ENCODE peak calls at places on chromosomes 7 and 10, in four cellular contexts. W is pancreas, E is Caco-2, A is spleen. V is an unnamed sample. For H3K4me1, the result is how much of the 10 kb centered on the place peaks cover.

GRCh38 chr10:77157248-77158019 is 480.2 kb downstream of the KCNMA1 start:
- DNase-seq in W (no peak), E (no peak), A (no peak), V (no peak)

GRCh38 chr7:129877146-129877792 is 75.5 kb downstream of the UBE2H start:
- DNase-seq in A (no peak), W (no peak), E (no peak), V (peak)

GRCh38 chr7:96287168-96287567 is 34.7 kb downstream of the SLC25A13 start:
- DNase-seq in W (no peak), E (no peak), A (no peak), V (no peak)

GRCh38 chr7:34354906-34355305 is 303.1 kb upstream of the NPSR1 start:
- DNase-seq in A (no peak), E (no peak), W (no peak), V (no peak)

GRCh38 chr7:156015237-156016020 is 203.2 kb upstream of the SHH start:
- DNase-seq in E (no peak), W (no peak), A (no peak), V (no peak)

GRCh38 chr10:70518695-70519094 is 40.1 kb downstream of the PALD1 start:
- DNase-seq in A (no peak), E (no peak), W (no peak), V (no peak)

GRCh38 chr7:112821345-112821744 is 31.2 kb upstream of the TMEM168 start:
- DNase-seq in W (no peak), E (no peak), A (no peak), V (no peak)

GRCh38 chr7:111006040-111006439 is 84.9 kb upstream of the LRRN3 start:
- DNase-seq in E (no peak), A (no peak), W (no peak), V (no peak)

GRCh38 chr7:47217570-47218360 is 364.1 kb downstream of the TNS3 start:
- DNase-seq in W (no peak), E (no peak), A (no peak), V (no peak)

GRCh38 chr7:94975316-94975715 is 67.9 kb downstream of the PPP1R9A start:
- DNase-seq in W (no peak), A (no peak), E (no peak), V (no peak)

GRCh38 chr10:62083413-62083794 is 181.9 kb downstream of the ARID5B start:
- DNase-seq in E (no peak), W (no peak), A (no peak), V (no peak)

GRCh38 chr7:11667810-11668185 is 164.2 kb downstream of the THSD7A start:
- DNase-seq in W (no peak), A (no peak), E (no peak), V (no peak)

GRCh38 chr10:29131952-29132820 is 156.7 kb upstream of the LYZL1 start:
- DNase-seq in E (no peak), W (no peak), A (no peak), V (no peak)

GRCh38 chr10:29751686-29752085 is 116.9 kb upstream of the SVIL start:
- DNase-seq in W (no peak), A (no peak), E (no peak), V (no peak)

GRCh38 chr10:71126432-71126831 is 85.9 kb upstream of the UNC5B start:
- DNase-seq in E (no peak), W (peak), A (no peak), V (no peak)

GRCh38 chr10:61793760-61794713 is 107.5 kb upstream of the ARID5B start:
- DNase-seq in E (no peak), A (no peak), W (no peak), V (no peak)

GRCh38 chr7:100897111-100897608 is 1.5 kb upstream of the ACHE start:
- DNase-seq in A (peak), W (peak), E (no peak), V (no peak)

GRCh38 chr7:113730309-113730955 is 188.4 kb downstream of the PPP1R3A start:
- DNase-seq in E (no peak), A (no peak), W (no peak), V (no peak)

GRCh38 chr10:132516771-132517725 is 20.5 kb upstream of the INPP5A start:
- DNase-seq in A (peak), W (peak), E (peak), V (peak)
- H3K4me1 ChIP-seq in A (half or more), W (under half), E (under half), V (half or more)

GRCh38 chr10:522350-522749 is 167.1 kb downstream of the DIP2C start:
- DNase-seq in W (no peak), E (no peak), A (peak), V (no peak)
- H3K4me1 ChIP-seq in W (under half), E (under half), A (under half), V (under half)

DNA sequence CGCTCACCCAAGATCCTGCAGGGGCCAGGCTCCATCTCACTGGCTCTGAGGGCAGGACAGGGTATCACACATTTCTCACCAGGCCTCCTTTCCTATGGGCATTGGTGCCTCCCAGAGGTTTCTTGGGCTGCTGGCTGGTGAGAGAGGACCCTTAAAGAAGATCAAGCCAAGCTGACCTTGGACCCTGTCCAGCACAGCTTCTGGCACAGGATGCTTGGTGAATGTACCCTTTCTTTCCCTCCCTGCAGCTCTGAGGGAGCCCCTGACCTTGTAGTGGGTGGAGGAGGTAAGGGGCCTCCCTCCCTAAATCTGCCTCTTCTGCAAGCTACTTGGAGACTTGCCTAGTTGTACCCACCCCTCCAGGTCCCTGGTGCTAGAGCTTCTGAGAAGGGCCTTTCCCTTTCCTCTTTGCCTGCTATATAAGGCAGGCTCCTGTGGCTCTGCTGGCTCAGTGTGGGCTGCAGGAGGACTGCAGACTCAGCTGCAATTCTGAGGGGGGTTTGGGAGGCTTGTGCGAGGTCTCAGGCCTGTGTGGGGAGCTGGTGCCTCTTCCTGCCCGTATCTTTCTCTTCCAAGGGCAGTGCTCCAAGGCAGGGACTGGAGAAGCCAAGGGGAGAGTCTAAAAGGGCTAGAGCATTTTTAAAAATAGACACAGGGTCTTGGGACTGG is 11.8 kb upstream of the TRIM8 start:
- DNase-seq in E (no peak), W (peak), A (peak), V (peak)
- H3K4me1 ChIP-seq in E (under half), W (under half), A (under half), V (under half)

DNA sequence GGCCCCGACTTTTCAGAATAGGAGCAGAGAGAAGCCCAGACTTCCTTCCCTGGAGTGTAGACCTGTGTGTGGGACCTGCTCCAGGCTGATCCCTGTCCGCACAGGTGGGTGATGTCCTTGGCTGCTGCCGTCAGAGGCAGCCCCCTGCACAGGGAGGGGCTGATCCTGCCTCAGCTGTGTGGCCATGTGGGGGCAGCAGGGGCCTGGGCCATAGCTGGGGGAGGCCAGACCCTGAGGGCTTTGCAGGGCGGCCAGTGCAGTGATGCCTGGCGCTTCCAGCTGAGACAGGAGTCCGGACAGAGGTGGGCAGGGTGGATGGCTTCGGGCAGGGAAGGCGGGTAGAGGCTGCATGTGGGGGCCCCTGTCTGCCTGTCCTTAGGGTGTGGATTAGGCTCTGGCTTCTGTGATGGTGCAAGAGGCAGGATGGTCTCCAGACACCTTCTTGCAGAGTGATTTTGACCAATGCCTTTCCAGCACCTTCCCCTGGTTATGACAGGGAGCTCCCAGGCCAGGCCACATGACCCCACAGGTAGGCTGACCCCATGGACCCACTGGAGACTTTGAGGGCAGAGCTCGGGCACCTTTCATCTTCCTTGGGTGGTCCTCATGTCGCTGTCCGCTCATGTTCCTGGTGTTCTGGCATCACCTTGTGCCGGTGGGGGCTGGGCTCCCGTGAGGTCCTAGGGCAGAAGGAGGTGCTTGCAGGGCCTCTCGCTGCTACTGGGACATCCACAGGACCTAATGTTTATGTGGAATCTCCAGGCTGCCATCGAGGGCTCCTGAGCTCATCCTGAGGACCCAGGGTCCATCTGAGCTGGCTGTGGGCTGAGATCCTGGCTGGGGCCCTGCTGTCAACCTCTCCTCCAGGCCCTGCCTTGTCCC is 141.5 kb downstream of the ADCY1 start:
- DNase-seq in A (no peak), E (no peak), W (peak), V (no peak)
- H3K4me1 ChIP-seq in A (under half), E (under half), W (under half), V (under half)

DNA sequence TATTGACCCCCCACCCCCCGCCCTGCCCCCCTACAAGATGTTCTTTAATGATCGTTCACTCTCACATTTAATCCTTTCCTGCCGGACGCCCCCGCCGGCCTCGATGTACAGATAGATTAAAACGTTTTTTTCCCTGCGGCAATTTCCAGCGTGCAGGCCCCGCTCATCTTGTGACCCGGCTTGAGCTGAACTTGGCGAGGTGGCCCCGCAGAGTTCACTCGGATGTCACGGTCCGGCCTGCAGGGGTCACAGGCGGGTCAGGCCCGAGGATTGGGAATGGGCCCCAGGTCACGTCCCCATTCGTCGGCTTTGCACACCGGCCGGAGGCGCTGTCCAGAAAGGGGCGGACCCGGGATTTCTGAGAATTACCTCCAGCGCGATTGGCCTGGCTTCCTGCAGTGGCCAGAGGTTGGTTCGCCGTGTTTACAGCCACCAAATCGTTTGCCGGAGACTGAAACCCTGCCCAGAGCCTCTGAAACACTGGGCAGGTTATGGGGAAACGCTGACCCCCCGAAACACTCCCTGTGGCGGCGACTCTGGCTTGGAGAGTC is 1.9 kb upstream of the CYP26A1 start:
- DNase-seq in A (no peak), W (peak), E (peak), V (no peak)
- H3K4me1 ChIP-seq in A (half or more), W (under half), E (under half), V (under half)

V was measured in gastrocnemius medialis.